ENCODE peak calls at places on chromosome 2, in five cellular contexts. F, T, K, V and I are unnamed samples.

GRCh38 chr2:64640153-64641044 is 13.3 kb downstream of the SERTAD2 start:
- DNase-seq in F (no peak), T (no peak), K (no peak), V (no peak), I (no peak)

GRCh38 chr2:161436411-161436810 is 20.3 kb downstream of the TBR1 start:
- DNase-seq in F (peak; percentile 91), T (peak; percentile 94), K (no peak), V (no peak), I (peak; percentile 11)

GRCh38 chr2:224347181-224348051 is 54.5 kb downstream of the FAM124B start:
- DNase-seq in F (peak; percentile 23), T (peak; percentile 45), K (no peak), V (no peak), I (no peak)

GRCh38 chr2:134558208-134558890 is 160.5 kb downstream of the TMEM163 start:
- DNase-seq in F (no peak), T (no peak), K (no peak), V (no peak), I (no peak)

GRCh38 chr2:230762317-230762896 is 49.8 kb downstream of the CAB39 start:
- DNase-seq in F (no peak), T (no peak), K (peak; percentile 41), V (peak; percentile 52), I (no peak)

GRCh38 chr2:41595235-41595634 is 452.6 kb upstream of the PKDCC start:
- DNase-seq in F (no peak), T (peak; percentile 8), K (no peak), V (no peak), I (no peak)

GRCh38 chr2:64273524-64274398 is 129.5 kb upstream of the PELI1 start:
- DNase-seq in F (peak; percentile 95), T (peak; percentile 95), K (peak; percentile 41), V (peak; percentile 75), I (peak; percentile 84)

GRCh38 chr2:34578641-34579040 is 979.5 kb upstream of the FAM98A start:
- DNase-seq in F (no peak), T (no peak), K (no peak), V (no peak), I (no peak)

GRCh38 chr2:90069290-90069894 is 1377.9 kb downstream of the RPIA start:
- DNase-seq in F (no peak), T (no peak), K (no peak), V (no peak), I (no peak)

GRCh38 chr2:181178823-181179412 is 198.5 kb downstream of the UBE2E3 start:
- DNase-seq in F (no peak), T (no peak), K (no peak), V (no peak), I (no peak)

DNA sequence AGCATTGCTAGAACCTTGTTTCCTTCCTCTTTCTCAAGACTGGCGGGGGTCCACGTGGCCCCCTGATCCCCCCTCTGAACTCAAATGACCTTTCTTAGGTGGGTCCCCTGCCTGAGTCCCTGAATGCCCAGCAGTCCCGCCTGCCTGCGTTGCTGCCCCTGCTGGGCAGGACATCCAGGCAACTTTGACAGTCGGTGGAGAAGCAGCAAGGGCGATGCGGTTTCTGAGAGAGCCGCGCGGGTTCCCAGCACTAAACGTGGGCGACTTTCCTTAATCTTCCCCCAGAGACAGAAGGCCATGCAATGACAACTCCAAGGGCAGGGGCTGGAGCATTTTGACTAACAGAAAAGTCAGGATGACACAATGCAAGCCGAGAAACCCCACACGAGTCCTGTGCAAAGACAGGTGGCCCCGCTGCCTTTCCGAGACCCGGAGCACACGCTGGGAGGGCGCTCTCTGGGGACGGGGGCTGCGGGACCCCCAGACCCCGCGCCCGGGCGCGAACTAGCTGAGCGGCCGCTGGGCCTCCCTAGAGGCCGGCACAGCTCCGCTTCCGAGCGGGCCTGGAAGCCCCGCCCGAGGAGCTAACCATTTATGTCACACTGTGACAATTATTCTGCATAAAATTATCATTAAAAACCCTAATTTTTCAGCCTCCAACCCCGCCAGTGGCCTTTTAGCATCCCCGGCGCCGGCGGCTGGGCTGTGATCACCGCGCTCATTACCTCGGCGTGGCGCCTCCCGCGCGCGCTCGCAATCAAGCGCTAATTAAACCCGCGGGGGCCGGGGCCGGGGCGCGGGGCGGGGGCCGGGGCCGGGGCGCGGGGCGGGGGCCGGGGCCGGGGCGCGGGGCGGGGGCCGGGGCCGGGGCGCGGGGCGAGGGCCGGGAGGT is 27.4 kb downstream of the ASB18 start:
- DNase-seq in F (no peak), T (no peak), K (no peak), V (peak; percentile 21), I (no peak)
- H2AFZ ChIP-seq in F (peak overlapping the region; percentile 26), T (no peak overlapping the region), K (no peak overlapping the region), V (peak overlapping the region; percentile 34), I (no peak overlapping the region)

DNA sequence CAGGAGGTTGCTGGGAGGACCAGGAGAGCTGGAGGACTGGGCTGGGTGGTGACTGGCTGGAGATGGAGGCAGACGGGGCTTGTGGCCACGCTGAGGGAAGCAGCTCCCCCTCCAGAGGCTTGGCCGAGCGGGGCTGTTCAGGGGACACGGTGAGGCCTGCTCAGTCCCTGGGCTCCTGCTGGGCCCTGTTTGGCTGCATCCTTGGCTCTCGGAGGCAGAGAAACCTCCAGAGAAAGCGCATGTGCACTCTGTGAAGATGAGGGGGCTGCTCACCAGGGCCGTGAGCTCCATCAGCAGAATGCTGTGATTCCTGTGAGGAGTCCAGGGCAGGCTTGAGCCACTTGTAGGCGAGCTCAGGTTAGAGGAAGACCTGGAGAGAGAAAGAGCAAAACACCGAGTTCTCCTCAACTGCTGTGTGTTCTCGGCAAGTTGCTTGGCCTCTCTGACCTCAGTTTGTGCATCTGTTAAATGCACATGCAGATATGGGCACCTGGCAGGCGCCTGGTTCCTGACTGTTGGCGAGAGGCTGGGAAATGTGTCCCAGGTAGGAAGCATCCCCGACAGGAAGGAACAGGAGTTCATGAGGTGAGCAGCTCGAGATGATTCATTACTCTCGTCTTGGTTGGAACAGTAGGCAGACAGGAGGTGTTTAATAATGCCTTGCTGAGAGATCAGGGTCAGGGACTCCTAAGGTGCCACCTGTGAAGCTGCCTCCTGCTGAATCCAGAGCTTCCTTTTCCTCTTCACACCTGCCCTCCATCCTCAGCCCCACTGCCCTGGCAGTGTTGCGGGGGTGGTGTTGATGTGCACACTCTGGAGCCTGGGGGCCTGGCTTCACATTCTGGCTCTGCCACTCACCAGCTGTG is 941 bp downstream of the ZAP70 start:
- DNase-seq in F (no peak), T (no peak), K (no peak), V (no peak), I (no peak)
- H2AFZ ChIP-seq in F (no peak overlapping the region), T (no peak overlapping the region), K (no peak overlapping the region), V (no peak overlapping the region), I (no peak overlapping the region)

GRCh38 chr2:76763276-76763675 is 758.9 kb downstream of the LRRTM4 start:
- DNase-seq in F (no peak), T (no peak), K (no peak), V (no peak), I (no peak)

GRCh38 chr2:76759634-76760366 is 762.4 kb downstream of the LRRTM4 start:
- DNase-seq in F (no peak), T (no peak), K (no peak), V (no peak), I (no peak)

DNA sequence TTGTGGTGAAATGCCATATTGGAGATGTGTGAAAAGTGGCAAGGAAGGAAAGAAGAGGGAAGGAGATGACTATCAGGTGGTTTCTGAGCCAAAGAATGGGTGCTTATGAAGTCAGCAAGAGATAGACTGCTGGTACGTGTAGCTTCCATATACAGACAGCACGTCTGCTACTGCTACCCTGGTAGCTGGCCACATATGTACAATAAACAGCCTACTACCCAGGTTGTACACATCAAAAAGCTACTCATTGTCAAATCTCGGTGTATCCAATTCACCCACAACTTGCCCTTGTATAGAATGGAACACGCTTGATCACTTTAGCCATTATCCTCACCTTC is 761.8 kb downstream of the LRRTM4 start:
- DNase-seq in F (no peak), T (no peak), K (no peak), V (no peak), I (no peak)
- H2AFZ ChIP-seq in F (no peak overlapping the region), T (no peak overlapping the region), K (no peak overlapping the region), V (no peak overlapping the region), I (no peak overlapping the region)

DNA sequence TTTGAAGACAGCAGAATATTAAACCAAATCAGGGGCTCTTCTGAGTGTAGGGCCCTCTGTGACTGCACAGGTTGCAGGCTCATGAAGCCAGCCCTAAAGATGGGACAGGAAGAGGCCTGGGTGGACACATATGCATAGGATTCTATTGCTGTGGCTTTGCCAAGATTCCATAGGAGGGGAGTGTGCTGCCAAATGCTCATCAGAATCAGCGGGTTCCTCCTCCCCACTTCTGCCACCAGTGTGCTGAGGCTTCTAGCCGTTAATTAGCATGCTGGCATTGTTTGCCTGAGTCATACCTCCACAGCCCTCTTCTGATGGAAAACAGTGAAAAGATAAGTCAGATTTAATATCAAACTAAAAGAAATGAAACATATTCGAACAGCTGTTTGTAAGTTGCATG is 103.9 kb upstream of the TMEFF2 start:
- DNase-seq in F (peak; percentile 1), T (peak; percentile 3), K (no peak), V (no peak), I (no peak)
- H2AFZ ChIP-seq in F (no peak overlapping the region), T (no peak overlapping the region), K (no peak overlapping the region), V (no peak overlapping the region), I (no peak overlapping the region)

GRCh38 chr2:79393806-79394484 is 118.9 kb upstream of the CTNNA2 start:
- DNase-seq in F (peak; percentile 4), T (peak; percentile 12), K (peak; percentile 33), V (no peak), I (no peak)
- H2AFZ ChIP-seq in F (no peak overlapping the region), T (no peak overlapping the region), K (no peak overlapping the region), V (no peak overlapping the region), I (no peak overlapping the region)

GRCh38 chr2:33126973-33127372 is 180.2 kb downstream of the LTBP1 start:
- DNase-seq in F (peak; percentile 56), T (peak; percentile 71), K (no peak), V (no peak), I (no peak)
- H2AFZ ChIP-seq in F (no peak overlapping the region), T (no peak overlapping the region), K (no peak overlapping the region), V (no peak overlapping the region), I (peak overlapping the region; percentile 41)

DNA sequence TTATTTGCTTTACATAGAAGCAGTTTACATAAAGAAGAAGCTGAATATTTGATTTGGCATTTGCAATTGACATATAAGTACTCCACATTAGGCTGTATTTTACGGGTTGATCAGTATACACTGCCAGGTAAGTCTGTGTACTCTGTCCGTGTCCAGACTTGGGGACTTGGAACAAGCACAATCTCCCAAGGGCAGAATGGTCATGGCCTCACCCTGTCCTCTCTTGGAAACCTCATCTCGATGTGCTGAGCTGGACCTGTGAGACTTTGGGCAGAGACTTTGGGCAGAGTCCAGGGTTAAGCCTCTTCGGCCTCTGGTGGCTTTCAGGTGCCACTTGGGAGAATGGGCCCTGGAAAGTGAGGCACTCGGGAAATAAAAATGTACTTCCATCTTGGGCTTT is 108.4 kb downstream of the RAPGEF4 start:
- DNase-seq in F (no peak), T (no peak), K (no peak), V (no peak), I (no peak)
- H2AFZ ChIP-seq in F (no peak overlapping the region), T (no peak overlapping the region), K (no peak overlapping the region), V (no peak overlapping the region), I (peak overlapping the region; percentile 35)

DNA sequence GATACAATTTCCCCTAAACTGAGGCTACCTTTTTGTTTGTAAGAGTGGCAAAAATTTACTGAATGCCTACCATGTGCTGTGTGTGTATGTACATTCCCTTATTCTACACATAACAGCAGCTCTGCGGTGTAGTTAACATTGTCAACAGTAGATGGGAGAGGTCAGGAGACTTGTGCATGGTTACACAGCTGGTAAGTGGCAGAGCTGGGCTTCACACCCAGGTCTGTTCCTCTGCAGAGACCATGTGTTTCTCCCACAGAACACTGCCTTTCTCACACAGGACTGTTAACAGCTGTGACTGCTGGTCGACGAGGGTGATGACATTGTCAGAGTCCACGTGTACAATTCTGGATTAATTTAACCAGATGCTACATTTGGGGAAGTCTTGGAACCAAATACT is 49.1 kb downstream of the EML6 start:
- DNase-seq in F (no peak), T (peak; percentile 19), K (no peak), V (no peak), I (no peak)
- H2AFZ ChIP-seq in F (peak overlapping the region; percentile 47), T (no peak overlapping the region), K (no peak overlapping the region), V (peak overlapping the region; percentile 76), I (peak overlapping the region; percentile 85)